ENCODE peak calls at places on chromosomes 5 and 9, in eight cellular contexts. One of them, this sample, is unnamed.

GRCh38 chr9:88949961-88950340 is 41.3 kb upstream of the S1PR3 start:
- DNase-seq in neuronal stem cell: no peak
- DNase-seq in dorsolateral prefrontal cortex: no peak
- DNase-seq in kidney epithelial cell: no peak
- DNase-seq in left ventricle myocardium inferior: no peak
- DNase-seq in HCT116: no peak
- DNase-seq in mucosa of descending colon: no peak
- DNase-seq in right lobe of liver: no peak
- DNase-seq in this sample: no peak

GRCh38 chr5:11319851-11320580 is 559.0 kb upstream of the DAP start:
- DNase-seq in neuronal stem cell: no peak
- DNase-seq in dorsolateral prefrontal cortex: no peak
- DNase-seq in kidney epithelial cell: no peak
- DNase-seq in left ventricle myocardium inferior: no peak
- DNase-seq in HCT116: no peak
- DNase-seq in mucosa of descending colon: no peak
- DNase-seq in right lobe of liver: no peak
- DNase-seq in this sample: peak; percentile 1

GRCh38 chr5:119355636-119356383 is at the start of gene TNFAIP8:
- DNase-seq in neuronal stem cell: peak; percentile 32
- DNase-seq in dorsolateral prefrontal cortex: peak; percentile 22
- DNase-seq in kidney epithelial cell: no peak
- DNase-seq in left ventricle myocardium inferior: peak; percentile 62
- DNase-seq in HCT116: no peak
- DNase-seq in mucosa of descending colon: peak; percentile 63
- DNase-seq in right lobe of liver: peak; percentile 78
- DNase-seq in this sample: peak; percentile 69

GRCh38 chr5:147223343-147223742 is 11.5 kb upstream of the STK32A start:
- DNase-seq in neuronal stem cell: no peak
- DNase-seq in dorsolateral prefrontal cortex: no peak
- DNase-seq in kidney epithelial cell: no peak
- DNase-seq in left ventricle myocardium inferior: no peak
- DNase-seq in HCT116: no peak
- DNase-seq in mucosa of descending colon: no peak
- DNase-seq in right lobe of liver: no peak
- DNase-seq in this sample: no peak

GRCh38 chr9:110101531-110102161 is 106.3 kb downstream of the C9orf152 start:
- DNase-seq in neuronal stem cell: no peak
- DNase-seq in dorsolateral prefrontal cortex: no peak
- DNase-seq in kidney epithelial cell: no peak
- DNase-seq in left ventricle myocardium inferior: peak; percentile 25
- DNase-seq in HCT116: no peak
- DNase-seq in mucosa of descending colon: peak; percentile 25
- DNase-seq in right lobe of liver: no peak
- DNase-seq in this sample: peak; percentile 68

GRCh38 chr5:150162142-150162513 is 4.5 kb upstream of the CDX1 start:
- DNase-seq in neuronal stem cell: no peak
- DNase-seq in dorsolateral prefrontal cortex: no peak
- DNase-seq in kidney epithelial cell: no peak
- DNase-seq in left ventricle myocardium inferior: no peak
- DNase-seq in HCT116: no peak
- DNase-seq in mucosa of descending colon: peak; percentile 90
- DNase-seq in right lobe of liver: no peak
- DNase-seq in this sample: no peak

GRCh38 chr5:54558362-54558761 is 40.8 kb downstream of the SNX18 start:
- DNase-seq in neuronal stem cell: no peak
- DNase-seq in dorsolateral prefrontal cortex: no peak
- DNase-seq in kidney epithelial cell: no peak
- DNase-seq in left ventricle myocardium inferior: no peak
- DNase-seq in HCT116: no peak
- DNase-seq in mucosa of descending colon: no peak
- DNase-seq in right lobe of liver: no peak
- DNase-seq in this sample: no peak

GRCh38 chr9:35353731-35354365 is 136.1 kb upstream of the RUSC2 start:
- DNase-seq in neuronal stem cell: no peak
- DNase-seq in dorsolateral prefrontal cortex: no peak
- DNase-seq in kidney epithelial cell: no peak
- DNase-seq in left ventricle myocardium inferior: no peak
- DNase-seq in HCT116: no peak
- DNase-seq in mucosa of descending colon: no peak
- DNase-seq in right lobe of liver: no peak
- DNase-seq in this sample: no peak

GRCh38 chr9:110895141-110895912 is 142.9 kb downstream of the LPAR1 start:
- DNase-seq in neuronal stem cell: no peak
- DNase-seq in dorsolateral prefrontal cortex: no peak
- DNase-seq in kidney epithelial cell: no peak
- DNase-seq in left ventricle myocardium inferior: peak; percentile 77
- DNase-seq in HCT116: no peak
- DNase-seq in mucosa of descending colon: no peak
- DNase-seq in right lobe of liver: no peak
- DNase-seq in this sample: no peak

GRCh38 chr5:67478337-67478736 is 281.7 kb upstream of the CD180 start:
- DNase-seq in neuronal stem cell: no peak
- DNase-seq in dorsolateral prefrontal cortex: no peak
- DNase-seq in kidney epithelial cell: no peak
- DNase-seq in left ventricle myocardium inferior: no peak
- DNase-seq in HCT116: no peak
- DNase-seq in mucosa of descending colon: no peak
- DNase-seq in right lobe of liver: no peak
- DNase-seq in this sample: no peak

GRCh38 chr5:67476531-67476930 is 279.9 kb upstream of the CD180 start:
- DNase-seq in neuronal stem cell: no peak
- DNase-seq in dorsolateral prefrontal cortex: no peak
- DNase-seq in kidney epithelial cell: no peak
- DNase-seq in left ventricle myocardium inferior: no peak
- DNase-seq in HCT116: no peak
- DNase-seq in mucosa of descending colon: no peak
- DNase-seq in right lobe of liver: no peak
- DNase-seq in this sample: peak; percentile 10

GRCh38 chr5:67476995-67477394 is 280.4 kb upstream of the CD180 start:
- DNase-seq in neuronal stem cell: no peak
- DNase-seq in dorsolateral prefrontal cortex: no peak
- DNase-seq in kidney epithelial cell: no peak
- DNase-seq in left ventricle myocardium inferior: no peak
- DNase-seq in HCT116: no peak
- DNase-seq in mucosa of descending colon: no peak
- DNase-seq in right lobe of liver: no peak
- DNase-seq in this sample: no peak

GRCh38 chr5:67474597-67475238 is 278.1 kb upstream of the CD180 start:
- DNase-seq in neuronal stem cell: no peak
- DNase-seq in dorsolateral prefrontal cortex: no peak
- DNase-seq in kidney epithelial cell: no peak
- DNase-seq in left ventricle myocardium inferior: no peak
- DNase-seq in HCT116: no peak
- DNase-seq in mucosa of descending colon: no peak
- DNase-seq in right lobe of liver: no peak
- DNase-seq in this sample: no peak

DNA sequence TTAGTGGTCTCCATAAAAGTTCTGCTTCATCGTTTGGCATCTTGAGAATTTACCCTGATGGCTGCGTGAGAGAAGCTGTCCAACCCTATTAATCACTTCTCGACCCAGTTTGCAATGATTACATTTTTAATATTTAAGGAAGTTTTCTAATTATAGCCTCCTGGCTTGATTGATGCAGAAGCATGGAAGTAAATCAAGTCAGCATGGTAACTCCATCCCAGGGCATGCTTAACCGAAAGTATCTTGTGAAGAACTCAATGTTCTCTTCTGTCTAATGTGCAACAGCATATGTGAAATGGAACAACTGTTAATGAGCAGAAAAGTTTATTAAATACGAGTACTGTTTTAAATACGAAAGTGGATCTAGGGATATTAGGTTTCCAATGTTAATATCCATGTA is 278.9 kb upstream of the CD180 start:
- DNase-seq in neuronal stem cell: no peak
- DNase-seq in dorsolateral prefrontal cortex: no peak
- DNase-seq in kidney epithelial cell: no peak
- DNase-seq in left ventricle myocardium inferior: no peak
- DNase-seq in HCT116: no peak
- DNase-seq in mucosa of descending colon: no peak
- DNase-seq in right lobe of liver: no peak
- DNase-seq in this sample: no peak
- H3K4me3 ChIP-seq in neuronal stem cell: no peak overlapping the region
- H3K4me3 ChIP-seq in dorsolateral prefrontal cortex: no peak overlapping the region
- H3K4me3 ChIP-seq in kidney epithelial cell: no peak overlapping the region
- H3K4me3 ChIP-seq in left ventricle myocardium inferior: no peak overlapping the region
- H3K4me3 ChIP-seq in HCT116: no peak overlapping the region
- H3K4me3 ChIP-seq in mucosa of descending colon: no peak overlapping the region
- H3K4me3 ChIP-seq in right lobe of liver: no peak overlapping the region
- H3K4me3 ChIP-seq in this sample: no peak overlapping the region

GRCh38 chr9:130193119-130193518 is 20.9 kb downstream of the NCS1 start:
- DNase-seq in neuronal stem cell: no peak
- DNase-seq in dorsolateral prefrontal cortex: no peak
- DNase-seq in kidney epithelial cell: no peak
- DNase-seq in left ventricle myocardium inferior: no peak
- DNase-seq in HCT116: no peak
- DNase-seq in mucosa of descending colon: no peak
- DNase-seq in right lobe of liver: no peak
- DNase-seq in this sample: no peak
- H3K4me3 ChIP-seq in neuronal stem cell: no peak overlapping the region
- H3K4me3 ChIP-seq in dorsolateral prefrontal cortex: peak overlapping the region; percentile 30
- H3K4me3 ChIP-seq in kidney epithelial cell: no peak overlapping the region
- H3K4me3 ChIP-seq in left ventricle myocardium inferior: no peak overlapping the region
- H3K4me3 ChIP-seq in HCT116: no peak overlapping the region
- H3K4me3 ChIP-seq in mucosa of descending colon: no peak overlapping the region
- H3K4me3 ChIP-seq in right lobe of liver: no peak overlapping the region
- H3K4me3 ChIP-seq in this sample: no peak overlapping the region

GRCh38 chr9:93119703-93119952 is 14.4 kb downstream of the NINJ1 start:
- DNase-seq in neuronal stem cell: no peak
- DNase-seq in dorsolateral prefrontal cortex: no peak
- DNase-seq in kidney epithelial cell: no peak
- DNase-seq in left ventricle myocardium inferior: no peak
- DNase-seq in HCT116: no peak
- DNase-seq in mucosa of descending colon: no peak
- DNase-seq in right lobe of liver: no peak
- DNase-seq in this sample: no peak

GRCh38 chr9:93120846-93121315 is 13.2 kb downstream of the NINJ1 start:
- DNase-seq in neuronal stem cell: no peak
- DNase-seq in dorsolateral prefrontal cortex: no peak
- DNase-seq in kidney epithelial cell: no peak
- DNase-seq in left ventricle myocardium inferior: peak; percentile 15
- DNase-seq in HCT116: no peak
- DNase-seq in mucosa of descending colon: no peak
- DNase-seq in right lobe of liver: no peak
- DNase-seq in this sample: no peak

GRCh38 chr9:93119953-93120845 is 13.9 kb downstream of the NINJ1 start:
- DNase-seq in neuronal stem cell: no peak
- DNase-seq in dorsolateral prefrontal cortex: no peak
- DNase-seq in kidney epithelial cell: no peak
- DNase-seq in left ventricle myocardium inferior: peak; percentile 93
- DNase-seq in HCT116: peak; percentile 83
- DNase-seq in mucosa of descending colon: peak; percentile 68
- DNase-seq in right lobe of liver: peak; percentile 96
- DNase-seq in this sample: peak; percentile 96

GRCh38 chr9:93117924-93118862 is 15.9 kb downstream of the NINJ1 start:
- DNase-seq in neuronal stem cell: no peak
- DNase-seq in dorsolateral prefrontal cortex: no peak
- DNase-seq in kidney epithelial cell: no peak
- DNase-seq in left ventricle myocardium inferior: peak; percentile 8
- DNase-seq in HCT116: no peak
- DNase-seq in mucosa of descending colon: no peak
- DNase-seq in right lobe of liver: peak; percentile 13
- DNase-seq in this sample: no peak

DNA sequence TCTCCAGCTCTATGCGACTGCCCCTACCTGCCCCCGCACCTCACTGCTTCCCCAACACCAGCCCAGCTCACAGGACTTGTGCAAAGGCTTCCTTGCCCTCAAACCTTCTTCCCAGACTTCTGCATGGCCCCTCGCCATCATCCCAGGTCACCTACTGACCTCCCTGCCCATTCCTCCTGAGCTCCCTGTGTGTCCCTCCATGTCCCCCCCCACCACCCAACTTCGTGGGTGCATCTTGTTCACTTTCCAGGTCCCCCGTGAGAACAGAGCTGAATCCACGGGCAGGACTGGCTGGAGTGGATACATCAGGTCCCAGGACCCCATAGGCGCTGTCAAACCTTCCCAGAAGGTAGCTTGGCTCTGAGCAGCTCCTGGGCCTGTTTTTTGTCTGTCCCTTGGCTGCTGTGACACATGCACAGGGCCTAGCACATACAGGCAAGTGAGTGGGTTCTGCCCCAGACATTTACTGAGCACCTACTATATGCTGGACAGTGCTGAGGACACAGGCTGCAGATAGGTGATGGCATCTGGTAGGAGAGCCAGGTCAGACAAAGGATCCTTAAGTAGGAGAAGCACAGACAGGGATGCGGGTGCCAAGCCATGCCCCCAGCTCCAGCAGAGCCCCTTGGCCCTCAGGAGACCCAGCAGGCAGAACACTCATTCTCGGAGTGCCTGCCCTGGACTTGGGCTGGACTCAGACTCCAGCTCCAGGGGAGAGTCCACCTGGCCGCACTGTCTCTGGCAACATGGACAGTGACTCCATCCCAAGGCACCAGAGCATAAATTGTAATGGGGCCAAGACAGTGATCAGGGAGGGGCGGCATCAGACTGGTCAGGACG is 15.0 kb downstream of the NINJ1 start:
- DNase-seq in neuronal stem cell: no peak
- DNase-seq in dorsolateral prefrontal cortex: no peak
- DNase-seq in kidney epithelial cell: no peak
- DNase-seq in left ventricle myocardium inferior: peak; percentile 9
- DNase-seq in HCT116: no peak
- DNase-seq in mucosa of descending colon: no peak
- DNase-seq in right lobe of liver: peak; percentile 31
- DNase-seq in this sample: no peak
- H3K4me3 ChIP-seq in neuronal stem cell: no peak overlapping the region
- H3K4me3 ChIP-seq in dorsolateral prefrontal cortex: no peak overlapping the region
- H3K4me3 ChIP-seq in kidney epithelial cell: no peak overlapping the region
- H3K4me3 ChIP-seq in left ventricle myocardium inferior: no peak overlapping the region
- H3K4me3 ChIP-seq in HCT116: no peak overlapping the region
- H3K4me3 ChIP-seq in mucosa of descending colon: no peak overlapping the region
- H3K4me3 ChIP-seq in right lobe of liver: no peak overlapping the region
- H3K4me3 ChIP-seq in this sample: no peak overlapping the region

GRCh38 chr5:8840237-8840636 is 705.6 kb downstream of the SEMA5A start:
- DNase-seq in neuronal stem cell: no peak
- DNase-seq in dorsolateral prefrontal cortex: no peak
- DNase-seq in kidney epithelial cell: no peak
- DNase-seq in left ventricle myocardium inferior: no peak
- DNase-seq in HCT116: no peak
- DNase-seq in mucosa of descending colon: no peak
- DNase-seq in right lobe of liver: no peak
- DNase-seq in this sample: no peak

GRCh38 chr5:8843766-8844165 is 702.1 kb downstream of the SEMA5A start:
- DNase-seq in neuronal stem cell: no peak
- DNase-seq in dorsolateral prefrontal cortex: no peak
- DNase-seq in kidney epithelial cell: no peak
- DNase-seq in left ventricle myocardium inferior: peak; percentile 31
- DNase-seq in HCT116: no peak
- DNase-seq in mucosa of descending colon: peak; percentile 10
- DNase-seq in right lobe of liver: no peak
- DNase-seq in this sample: peak; percentile 89

GRCh38 chr5:8844206-8844605 is 701.7 kb downstream of the SEMA5A start:
- DNase-seq in neuronal stem cell: no peak
- DNase-seq in dorsolateral prefrontal cortex: no peak
- DNase-seq in kidney epithelial cell: no peak
- DNase-seq in left ventricle myocardium inferior: no peak
- DNase-seq in HCT116: no peak
- DNase-seq in mucosa of descending colon: no peak
- DNase-seq in right lobe of liver: no peak
- DNase-seq in this sample: no peak

GRCh38 chr5:8842906-8843590 is 702.8 kb downstream of the SEMA5A start:
- DNase-seq in neuronal stem cell: no peak
- DNase-seq in dorsolateral prefrontal cortex: peak; percentile 50
- DNase-seq in kidney epithelial cell: no peak
- DNase-seq in left ventricle myocardium inferior: no peak
- DNase-seq in HCT116: no peak
- DNase-seq in mucosa of descending colon: peak; percentile 32
- DNase-seq in right lobe of liver: no peak
- DNase-seq in this sample: peak; percentile 68

GRCh38 chr5:8839361-8840055 is 706.4 kb downstream of the SEMA5A start:
- DNase-seq in neuronal stem cell: no peak
- DNase-seq in dorsolateral prefrontal cortex: peak; percentile 71
- DNase-seq in kidney epithelial cell: no peak
- DNase-seq in left ventricle myocardium inferior: no peak
- DNase-seq in HCT116: no peak
- DNase-seq in mucosa of descending colon: no peak
- DNase-seq in right lobe of liver: no peak
- DNase-seq in this sample: no peak
- H3K4me3 ChIP-seq in neuronal stem cell: no peak overlapping the region
- H3K4me3 ChIP-seq in dorsolateral prefrontal cortex: peak overlapping the region; percentile 46
- H3K4me3 ChIP-seq in kidney epithelial cell: no peak overlapping the region
- H3K4me3 ChIP-seq in left ventricle myocardium inferior: no peak overlapping the region
- H3K4me3 ChIP-seq in HCT116: no peak overlapping the region
- H3K4me3 ChIP-seq in mucosa of descending colon: no peak overlapping the region
- H3K4me3 ChIP-seq in right lobe of liver: no peak overlapping the region
- H3K4me3 ChIP-seq in this sample: no peak overlapping the region

This sample was measured in fibroblast of lung.